ENCODE peak calls at places on chromosomes 1 and 21, in six cellular contexts. L is H1, R is H9, D is neuronal stem cell, J is mesenchymal stem cell, S is trophoblast cell. X is an unnamed sample.

GRCh38 chr1:31944205-31945089 is 6.3 kb upstream of the PTP4A2 start:
- DNase-seq in L (peak; percentile 93), R (peak; percentile 97), D (peak; percentile 78), J (peak; percentile 95), S (peak; percentile 76), X (peak; percentile 87)

GRCh38 chr1:56508523-56508983 is 70.8 kb downstream of the PLPP3 start:
- DNase-seq in L (no peak), R (no peak), D (no peak), J (no peak), S (peak; percentile 93), X (peak; percentile 53)

GRCh38 chr1:175152006-175152652 is 40.4 kb downstream of the KIAA0040 start:
- DNase-seq in L (peak; percentile 92), R (peak; percentile 79), D (peak; percentile 67), J (peak; percentile 43), S (peak; percentile 71), X (peak; percentile 22)

GRCh38 chr1:178417858-178418257 is 78.9 kb downstream of the CLEC20A start:
- DNase-seq in L (no peak), R (no peak), D (no peak), J (peak; percentile 87), S (peak; percentile 88), X (peak; percentile 91)

GRCh38 chr21:16250282-16250681 is 520.5 kb downstream of the USP25 start:
- DNase-seq in L (no peak), R (no peak), D (no peak), J (no peak), S (no peak), X (no peak)

GRCh38 chr1:66197785-66198184 is 336.2 kb upstream of the SGIP1 start:
- DNase-seq in L (no peak), R (no peak), D (no peak), J (no peak), S (no peak), X (no peak)

GRCh38 chr21:34156957-34157356 is 83.6 kb downstream of the MRPS6 start:
- DNase-seq in L (no peak), R (no peak), D (no peak), J (no peak), S (no peak), X (no peak)

GRCh38 chr1:43021547-43022474 is 63.1 kb upstream of the SLC2A1 start:
- DNase-seq in L (no peak), R (no peak), D (no peak), J (no peak), S (no peak), X (no peak)

GRCh38 chr1:212727386-212728181 is 27.9 kb upstream of the BATF3 start:
- DNase-seq in L (no peak), R (no peak), D (no peak), J (peak; percentile 67), S (peak; percentile 90), X (peak; percentile 54)

GRCh38 chr1:39642796-39643195 is 3.4 kb upstream of the HEYL start:
- DNase-seq in L (no peak), R (no peak), D (no peak), J (no peak), S (no peak), X (peak; percentile 49)

GRCh38 chr1:68321084-68321685 is 88.9 kb upstream of the WLS start:
- DNase-seq in L (peak; percentile 56), R (peak; percentile 77), D (peak; percentile 27), J (peak; percentile 67), S (peak; percentile 51), X (peak; percentile 61)

DNA sequence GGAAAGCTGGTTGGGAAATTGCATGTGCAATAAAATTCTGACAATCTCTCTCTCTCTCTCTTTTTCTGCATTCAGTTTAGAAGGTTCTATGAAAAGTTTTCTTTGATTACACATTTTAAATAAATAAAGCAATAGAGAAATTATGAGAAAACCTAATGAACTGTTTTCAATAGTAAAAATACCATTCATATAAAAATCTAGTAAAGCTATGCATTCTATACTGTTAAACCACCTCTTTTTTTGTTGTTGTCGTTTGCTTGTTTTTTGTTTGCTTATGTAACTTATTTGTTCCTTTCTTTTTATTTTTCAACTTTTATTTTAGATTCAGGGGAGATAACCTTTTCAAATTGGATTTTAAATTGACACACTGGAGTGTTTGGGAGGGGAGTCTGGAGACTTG is 14.1 kb upstream of the OR2B11 start:
- DNase-seq in L (no peak), R (no peak), D (no peak), J (no peak), S (no peak), X (no peak)
- H3K14ac ChIP-seq in L (no peak overlapping the region), R (no peak overlapping the region), D (no peak overlapping the region), J (no peak overlapping the region), S (no peak overlapping the region), X (no peak overlapping the region)

DNA sequence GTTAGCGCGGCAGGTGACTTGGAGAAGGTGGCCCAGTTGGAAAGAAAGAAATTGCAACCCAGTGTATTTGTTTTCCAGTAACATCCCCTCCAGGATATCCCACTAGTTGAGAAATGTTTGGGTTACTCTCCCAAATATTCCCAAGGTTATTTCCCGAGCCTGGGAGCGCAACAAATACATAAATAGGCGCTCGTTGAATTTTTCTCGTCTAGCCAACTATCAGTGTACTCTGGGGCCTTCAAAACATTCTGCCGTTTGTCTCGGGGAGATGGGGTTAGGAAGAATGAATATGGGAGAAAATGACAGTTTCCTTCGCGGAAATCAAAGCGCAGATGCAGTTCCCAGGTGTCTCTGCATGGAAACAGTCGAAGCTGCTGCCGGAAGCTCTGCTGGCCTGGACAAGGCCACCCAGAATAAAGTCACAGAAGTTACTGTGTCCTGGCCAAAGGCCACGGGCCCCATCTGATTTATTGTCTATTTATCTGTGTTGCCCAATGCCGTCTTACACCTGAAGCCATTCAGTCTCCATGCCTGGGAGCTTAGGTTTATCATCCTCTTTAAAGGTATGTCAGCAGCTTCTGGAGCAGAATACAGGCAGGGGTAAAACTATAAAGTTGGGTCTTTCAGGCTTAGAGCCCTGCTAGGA is 999 bp downstream of the C1orf115 start:
- DNase-seq in L (no peak), R (no peak), D (no peak), J (no peak), S (peak; percentile 55), X (no peak)
- H3K14ac ChIP-seq in L (no peak overlapping the region), R (no peak overlapping the region), D (no peak overlapping the region), J (no peak overlapping the region), S (no peak overlapping the region), X (no peak overlapping the region)

DNA sequence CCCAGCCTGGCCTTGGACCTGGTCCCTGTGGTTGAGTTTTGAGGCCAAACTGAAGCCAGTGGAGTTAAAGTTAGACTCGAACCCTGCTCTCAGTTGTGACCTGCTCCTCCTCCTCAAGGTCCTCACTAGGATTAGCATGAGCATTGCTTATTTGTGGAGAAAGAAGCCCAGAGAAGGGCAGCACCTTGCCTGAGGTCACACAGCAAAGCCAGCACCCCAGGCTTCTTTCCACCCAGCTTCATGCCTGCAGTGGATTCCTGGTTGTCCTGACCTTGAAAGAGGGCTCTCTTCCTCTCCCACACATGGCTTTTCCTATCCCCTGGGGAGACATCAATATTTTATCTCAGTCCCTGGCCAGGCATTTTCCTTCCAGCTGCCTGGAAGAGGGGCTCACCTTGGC is 2.8 kb downstream of the LDLRAP1 start:
- DNase-seq in L (no peak), R (no peak), D (no peak), J (no peak), S (no peak), X (no peak)
- H3K14ac ChIP-seq in L (no peak overlapping the region), R (no peak overlapping the region), D (no peak overlapping the region), J (no peak overlapping the region), S (no peak overlapping the region), X (no peak overlapping the region)

DNA sequence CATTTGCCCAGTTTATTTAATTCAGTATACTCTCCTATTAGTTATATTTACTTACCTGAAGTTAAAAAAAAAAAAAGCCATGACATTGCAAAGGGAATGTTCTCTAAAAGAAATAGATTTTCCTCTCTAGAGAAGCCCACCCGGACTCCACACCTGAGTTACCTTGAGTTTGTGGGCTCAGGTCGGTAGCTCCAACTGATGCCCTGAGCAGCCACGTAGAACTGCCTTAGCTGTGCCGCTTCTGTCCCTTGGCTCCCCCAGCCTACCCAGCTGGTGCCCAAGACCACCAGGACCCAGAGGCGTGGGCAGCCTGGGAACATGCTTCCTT is 250 bp downstream of the F5 start:
- DNase-seq in L (no peak), R (no peak), D (no peak), J (no peak), S (no peak), X (no peak)
- H3K14ac ChIP-seq in L (no peak overlapping the region), R (peak overlapping the region; percentile 76), D (no peak overlapping the region), J (no peak overlapping the region), S (no peak overlapping the region), X (no peak overlapping the region)

GRCh38 chr1:233629305-233629935 is 15.5 kb downstream of the KCNK1 start:
- DNase-seq in L (no peak), R (no peak), D (no peak), J (no peak), S (no peak), X (no peak)
- H3K14ac ChIP-seq in L (no peak overlapping the region), R (no peak overlapping the region), D (no peak overlapping the region), J (no peak overlapping the region), S (no peak overlapping the region), X (no peak overlapping the region)

GRCh38 chr1:27029517-27029916 is 16.9 kb upstream of the TENT5B start:
- DNase-seq in L (no peak), R (no peak), D (no peak), J (no peak), S (no peak), X (no peak)

GRCh38 chr1:27027575-27028250 is 15.1 kb upstream of the TENT5B start:
- DNase-seq in L (no peak), R (no peak), D (no peak), J (no peak), S (no peak), X (no peak)

GRCh38 chr1:27032119-27032461 is 19.4 kb upstream of the TENT5B start:
- DNase-seq in L (no peak), R (no peak), D (no peak), J (no peak), S (no peak), X (no peak)

GRCh38 chr1:27033059-27033746 is 20.6 kb upstream of the TENT5B start:
- DNase-seq in L (no peak), R (no peak), D (no peak), J (no peak), S (no peak), X (no peak)

DNA sequence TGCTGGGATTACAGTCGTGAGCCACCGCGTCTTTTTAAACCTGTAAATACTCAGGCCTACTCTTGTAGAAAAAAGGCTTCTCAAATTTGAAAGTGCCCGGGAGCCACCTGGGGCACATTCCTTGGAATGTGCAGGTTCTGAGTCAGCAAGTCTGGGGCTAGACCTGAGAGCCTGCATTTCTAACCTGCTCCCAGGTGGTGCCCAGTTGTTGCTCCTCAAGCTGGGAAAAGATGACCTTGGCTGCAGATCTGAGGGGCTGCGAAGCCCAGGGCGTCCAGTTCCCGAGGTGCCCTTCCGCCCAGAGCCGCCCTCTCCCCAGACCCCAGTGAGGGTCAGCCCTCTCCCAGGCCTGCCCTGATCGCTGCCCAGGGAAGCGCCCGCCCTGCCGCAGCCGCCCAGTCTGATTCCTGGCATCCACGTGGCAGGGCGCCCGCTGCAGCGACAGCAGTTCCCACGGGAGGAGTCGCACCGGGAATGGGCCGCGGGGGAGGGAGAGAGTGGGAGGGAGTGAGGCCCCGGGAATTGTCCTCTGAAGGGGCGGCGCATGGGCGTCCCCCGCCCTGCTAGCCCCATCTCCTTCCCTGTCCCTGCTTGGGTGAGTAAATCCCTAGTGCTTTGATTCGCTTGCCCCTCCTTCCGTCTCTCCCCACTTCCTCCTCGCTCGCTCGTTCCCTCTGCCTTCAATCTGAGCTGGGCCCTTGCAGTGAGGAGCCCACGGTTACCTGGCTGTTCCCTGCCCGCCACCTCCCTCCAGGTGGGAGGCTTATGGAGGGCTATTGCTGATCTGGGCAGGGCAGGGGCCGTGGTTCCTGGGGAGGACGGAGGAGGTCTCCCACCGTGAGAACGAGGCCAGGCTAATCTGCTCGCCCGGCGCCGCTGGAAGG is 18.8 kb upstream of the TENT5B start:
- DNase-seq in L (peak; percentile 80), R (peak; percentile 84), D (no peak), J (peak; percentile 71), S (peak; percentile 92), X (peak; percentile 67)
- H3K14ac ChIP-seq in L (no peak overlapping the region), R (peak overlapping the region; percentile 71), D (no peak overlapping the region), J (no peak overlapping the region), S (peak overlapping the region; percentile 27), X (peak overlapping the region; percentile 79)